ENCODE peak calls at places on chromosomes 12 and 14, in nine cellular contexts. D is AG04450; H is neural progenitor cell; I is suprapubic skin; J is dorsolateral prefrontal cortex; Q is mesendoderm; G is cardiac muscle cell; X is CD8-positive, alpha-beta memory T cell; L is fibroblast of lung. T is an unnamed sample.

GRCh38 chr12:49794021-49794420 is 34.2 kb downstream of the NCKAP5L start:
- DNase-seq in D (no peak), H (no peak), I (no peak), J (no peak), Q (no peak), G (no peak), X (no peak), L (no peak), T (no peak)

GRCh38 chr12:47751561-47751960 is 7.1 kb downstream of the RAPGEF3 start:
- DNase-seq in D (no peak), H (no peak), I (no peak), J (no peak), Q (no peak), G (no peak), X (no peak), L (no peak), T (no peak)

GRCh38 chr12:75725505-75726120 is 214.2 kb upstream of the KRR1 start:
- DNase-seq in D (no peak), H (no peak), I (no peak), J (no peak), Q (peak), G (no peak), X (no peak), L (no peak), T (no peak)

GRCh38 chr12:56599797-56600196 is 30.3 kb downstream of the BAZ2A start:
- DNase-seq in D (no peak), H (no peak), I (no peak), J (no peak), Q (no peak), G (no peak), X (no peak), L (no peak), T (no peak)

GRCh38 chr12:103783744-103784664 is 57.0 kb downstream of the NT5DC3 start:
- DNase-seq in D (no peak), H (no peak), I (no peak), J (no peak), Q (no peak), G (no peak), X (no peak), L (no peak), T (peak)

GRCh38 chr14:88804035-88804434 is 11.3 kb upstream of the EML5 start:
- DNase-seq in D (no peak), H (no peak), I (no peak), J (no peak), Q (no peak), G (no peak), X (no peak), L (no peak), T (no peak)

GRCh38 chr14:94173885-94174621 is at the start of gene PPP4R4:
- DNase-seq in D (peak), H (peak), I (peak), J (peak), Q (peak), G (peak), X (peak), L (peak), T (peak)

GRCh38 chr12:94304012-94304411 is 155.6 kb downstream of the PLXNC1 start:
- DNase-seq in D (no peak), H (no peak), I (no peak), J (no peak), Q (no peak), G (no peak), X (no peak), L (no peak), T (no peak)

GRCh38 chr14:56422703-56423213 is 156.8 kb upstream of the TMEM260 start:
- DNase-seq in D (peak), H (peak), I (no peak), J (peak), Q (peak), G (peak), X (peak), L (peak), T (peak)

GRCh38 chr12:52945389-52946232 is 3.3 kb upstream of the KRT18 start:
- DNase-seq in D (peak), H (peak), I (no peak), J (no peak), Q (peak), G (peak), X (no peak), L (peak), T (peak)

GRCh38 chr14:68854421-68854820 is 61.6 kb upstream of the ZFP36L1 start:
- DNase-seq in D (no peak), H (no peak), I (no peak), J (no peak), Q (no peak), G (no peak), X (no peak), L (no peak), T (no peak)

GRCh38 chr12:59472273-59472672 is 123.6 kb upstream of the SLC16A7 start:
- DNase-seq in D (no peak), H (no peak), I (no peak), J (no peak), Q (no peak), G (no peak), X (no peak), L (no peak), T (peak)

GRCh38 chr12:54616933-54617535 is 17.7 kb downstream of the LACRT start:
- DNase-seq in D (no peak), H (no peak), I (no peak), J (no peak), Q (no peak), G (no peak), X (no peak), L (no peak), T (no peak)

GRCh38 chr14:75435473-75435872 is 7.7 kb downstream of the JDP2 start:
- DNase-seq in D (no peak), H (no peak), I (peak), J (no peak), Q (no peak), G (no peak), X (no peak), L (no peak), T (no peak)
- H3K4me3 ChIP-seq in D (no peak), H (no peak), I (no peak), J (no peak), Q (no peak), G (no peak), X (no peak), L (no peak), T (no peak)

DNA sequence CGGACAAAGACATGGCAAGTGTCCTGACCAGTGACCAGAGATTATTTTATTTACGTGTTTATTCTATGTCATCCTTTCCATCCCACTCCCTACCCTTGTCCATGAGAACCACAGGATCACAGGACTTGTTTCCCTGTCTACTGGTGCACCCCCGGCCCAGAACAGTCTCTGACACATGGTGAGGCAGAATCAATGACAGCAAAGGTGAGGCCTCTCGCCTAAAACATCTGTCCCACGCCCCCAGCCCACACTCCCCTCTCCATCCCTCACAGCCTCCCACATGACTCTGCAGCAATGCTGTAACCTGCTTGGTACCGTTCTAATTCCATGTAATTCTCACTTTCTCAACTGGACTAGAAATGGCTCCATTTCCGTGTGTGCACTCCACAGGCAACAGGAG is 149.9 kb downstream of the PIWIL1 start:
- DNase-seq in D (no peak), H (no peak), I (no peak), J (no peak), Q (no peak), G (no peak), X (no peak), L (no peak), T (no peak)
- H3K27ac ChIP-seq in D (no peak), H (no peak), I (no peak), J (no peak), Q (no peak), G (no peak), X (no peak), L (no peak), T (no peak)

DNA sequence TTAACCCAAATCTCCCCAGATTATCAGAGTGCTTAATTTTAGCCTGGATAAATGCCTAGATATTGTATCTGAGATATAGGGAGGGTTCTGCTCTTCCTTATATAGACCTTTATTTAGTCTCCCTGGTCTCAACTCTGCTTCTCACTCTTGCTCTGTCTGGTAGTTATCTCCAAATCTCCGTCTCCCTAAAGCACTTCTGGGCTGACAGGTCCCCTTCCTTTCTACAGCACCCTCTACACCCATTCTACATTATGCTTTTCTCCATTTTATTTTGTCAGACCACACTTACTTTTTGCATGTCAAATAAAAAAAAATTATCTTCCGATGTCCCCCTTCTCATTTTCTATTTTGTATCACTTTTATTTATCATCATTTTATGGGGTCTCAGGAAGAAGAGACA is 2.0 kb upstream of the ERC1 start:
- DNase-seq in D (no peak), H (no peak), I (no peak), J (no peak), Q (no peak), G (no peak), X (peak), L (no peak), T (no peak)
- H3K4me3 ChIP-seq in D (no peak), H (peak), I (peak), J (peak), Q (no peak), G (peak), X (no peak), L (no peak), T (no peak)

GRCh38 chr12:107818984-107819383 is 44.5 kb downstream of the ASCL4 start:
- DNase-seq in D (no peak), H (peak), I (no peak), J (peak), Q (no peak), G (no peak), X (no peak), L (no peak), T (peak)
- H3K27ac ChIP-seq in D (no peak), H (no peak), I (no peak), J (no peak), Q (no peak), G (no peak), X (no peak), L (no peak), T (no peak)

GRCh38 chr14:20328705-20329104 is 4.4 kb downstream of the CCNB1IP1 start:
- DNase-seq in D (no peak), H (no peak), I (no peak), J (no peak), Q (no peak), G (no peak), X (no peak), L (no peak), T (no peak)
- H3K4me3 ChIP-seq in D (no peak), H (no peak), I (no peak), J (no peak), Q (no peak), G (no peak), X (no peak), L (no peak), T (no peak)

DNA sequence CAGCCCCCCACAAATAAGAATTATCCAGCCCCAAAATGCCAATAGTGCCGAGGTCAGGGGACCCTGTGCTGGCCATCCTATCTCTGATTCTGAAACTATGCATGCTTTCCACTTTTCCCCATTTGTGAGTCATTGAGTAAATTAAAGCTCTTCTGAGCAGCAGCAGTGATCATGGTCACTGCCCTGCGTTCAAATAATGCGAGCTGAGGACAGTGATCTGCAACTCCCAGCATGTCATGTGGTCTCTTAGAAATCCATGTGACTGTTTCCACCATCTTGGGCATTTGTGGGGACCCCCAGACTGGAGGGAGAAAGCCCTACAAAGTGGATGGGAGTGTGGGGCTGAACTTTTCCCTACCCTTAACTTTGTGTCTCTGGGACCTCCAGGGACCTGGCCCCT is 53.8 kb downstream of the C14orf132 start:
- DNase-seq in D (no peak), H (no peak), I (no peak), J (no peak), Q (no peak), G (no peak), X (no peak), L (peak), T (no peak)
- H3K27ac ChIP-seq in D (no peak), H (no peak), I (no peak), J (no peak), Q (no peak), G (no peak), X (no peak), L (no peak), T (no peak)

DNA sequence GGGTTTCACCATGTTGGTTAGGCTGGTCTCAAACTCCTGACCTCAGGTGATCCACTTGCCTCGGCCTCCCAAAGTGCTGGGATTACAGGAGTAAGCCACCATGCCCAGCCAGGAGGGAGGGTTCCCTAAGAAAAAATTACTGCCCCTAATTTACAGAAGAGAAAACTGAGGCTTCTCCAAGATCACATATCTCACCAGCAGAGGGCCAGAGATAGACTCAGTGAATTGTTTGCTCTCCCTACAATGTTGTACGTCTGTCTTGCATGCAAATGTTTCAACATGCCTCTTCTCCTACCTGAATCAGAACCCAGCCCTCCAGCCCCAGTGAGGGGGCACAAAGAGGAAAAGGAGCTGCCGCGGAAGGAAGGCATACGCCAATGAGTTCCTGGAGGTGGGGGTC is 48.3 kb upstream of the TMEM263 start:
- DNase-seq in D (no peak), H (no peak), I (no peak), J (no peak), Q (no peak), G (no peak), X (no peak), L (no peak), T (no peak)
- H3K4me3 ChIP-seq in D (no peak), H (no peak), I (no peak), J (no peak), Q (no peak), G (no peak), X (no peak), L (no peak), T (no peak)

T was measured in body of pancreas.